ENCODE peak calls at places on chromosome 2, in seven cellular contexts. T is stimulated activated CD4-positive, alpha-beta T cell treated with anti-CD3 and anti-CD28 coated beads, Interleukin-12 subunit alpha, Interleukin-12 subunit beta, amount 100 ng/mL, for 24 hours; B is dermis microvascular lymphatic vessel endothelial cell; X is substantia nigra; S is RPMI8226; F is A549; O is GM03348. H is an unnamed sample.
A peak's percentile ranks its signal among the peaks of the same experiment; 100 is the strongest.

GRCh38 chr2:147430408-147430807 is 414.4 kb upstream of the ACVR2A start:
- DNase-seq in T (no peak), B (no peak), X (no peak), S (no peak), F (no peak), O (no peak), H (no peak)

GRCh38 chr2:65032016-65032975 is 23.9 kb upstream of the CEP68 start:
- DNase-seq in T (no peak), B (peak; percentile 36), X (no peak), S (peak; percentile 65), F (no peak), O (no peak), H (no peak)

GRCh38 chr2:98586466-98587140 is 21.7 kb downstream of the COA5 start:
- DNase-seq in T (no peak), B (no peak), X (no peak), S (no peak), F (no peak), O (no peak), H (peak; percentile 71)

GRCh38 chr2:233479616-233480489 is 86.7 kb downstream of the USP40 start:
- DNase-seq in T (no peak), B (no peak), X (no peak), S (no peak), F (no peak), O (peak; percentile 5), H (no peak)

GRCh38 chr2:157894694-157895450 is 18.7 kb upstream of the ACVR1 start:
- DNase-seq in T (no peak), B (no peak), X (no peak), S (no peak), F (no peak), O (peak; percentile 72), H (no peak)

GRCh38 chr2:24021122-24021998 is 11.5 kb downstream of the MFSD2B start:
- DNase-seq in T (no peak), B (peak; percentile 11), X (no peak), S (no peak), F (peak; percentile 57), O (peak; percentile 27), H (no peak)

GRCh38 chr2:27191107-27191829 is 20.6 kb upstream of the ATRAID start:
- DNase-seq in T (no peak), B (peak; percentile 68), X (no peak), S (peak; percentile 91), F (peak; percentile 74), O (peak; percentile 79), H (peak; percentile 48)

GRCh38 chr2:238280083-238280816 is 8.2 kb downstream of the PER2 start:
- DNase-seq in T (no peak), B (no peak), X (no peak), S (no peak), F (no peak), O (no peak), H (no peak)

GRCh38 chr2:44392338-44392943 is 30.7 kb downstream of the CAMKMT start:
- DNase-seq in T (no peak), B (peak; percentile 40), X (no peak), S (peak; percentile 58), F (peak; percentile 35), O (peak; percentile 24), H (peak; percentile 42)

GRCh38 chr2:240597054-240597418 is 10.5 kb downstream of the CAPN10 start:
- DNase-seq in T (no peak), B (no peak), X (no peak), S (no peak), F (no peak), O (no peak), H (peak; percentile 1)

GRCh38 chr2:120477831-120478481 is 132.0 kb downstream of the INHBB start:
- DNase-seq in T (no peak), B (no peak), X (no peak), S (no peak), F (no peak), O (no peak), H (no peak)

GRCh38 chr2:217195658-217196446 is 336.0 kb upstream of the TNP1 start:
- DNase-seq in T (no peak), B (no peak), X (no peak), S (no peak), F (no peak), O (no peak), H (no peak)

GRCh38 chr2:191728710-191729597 is 51.0 kb downstream of the NABP1 start:
- DNase-seq in T (no peak), B (peak; percentile 6), X (no peak), S (no peak), F (peak; percentile 5), O (peak; percentile 20), H (no peak)

GRCh38 chr2:126406267-126406666 is 249.7 kb upstream of the GYPC start:
- DNase-seq in T (no peak), B (no peak), X (no peak), S (no peak), F (no peak), O (no peak), H (no peak)

GRCh38 chr2:25409468-25409867 is 67.7 kb upstream of the DNMT3A start:
- DNase-seq in T (no peak), B (no peak), X (no peak), S (no peak), F (no peak), O (no peak), H (no peak)

GRCh38 chr2:200862532-200863000 is 1.9 kb downstream of the CLK1 start:
- DNase-seq in T (peak; percentile 40), B (peak; percentile 85), X (no peak), S (peak; percentile 55), F (peak; percentile 63), O (no peak), H (peak; percentile 35)

GRCh38 chr2:112579280-112579679 is 5.1 kb upstream of the CHCHD5 start:
- DNase-seq in T (no peak), B (peak; percentile 67), X (no peak), S (peak; percentile 16), F (peak; percentile 37), O (peak; percentile 47), H (no peak)

GRCh38 chr2:187442378-187442777 is 5.7 kb downstream of the CALCRL start:
- DNase-seq in T (no peak), B (no peak), X (no peak), S (no peak), F (no peak), O (no peak), H (no peak)

GRCh38 chr2:191478754-191479679 is 198.9 kb upstream of the NABP1 start:
- DNase-seq in T (no peak), B (peak; percentile 49), X (no peak), S (no peak), F (no peak), O (peak; percentile 63), H (peak; percentile 4)

GRCh38 chr2:67393237-67393636 is 3.9 kb upstream of the ETAA1 start:
- DNase-seq in T (no peak), B (no peak), X (no peak), S (no peak), F (no peak), O (no peak), H (no peak)

GRCh38 chr2:174748948-174749347 is 15.3 kb downstream of the CHRNA1 start:
- DNase-seq in T (peak; percentile 50), B (peak; percentile 63), X (no peak), S (peak; percentile 61), F (peak; percentile 54), O (peak; percentile 77), H (peak; percentile 51)

GRCh38 chr2:188522517-188522916 is 230.8 kb downstream of the GULP1 start:
- DNase-seq in T (no peak), B (no peak), X (no peak), S (no peak), F (no peak), O (no peak), H (no peak)